ENCODE peak calls at places on chromosome 13, in seven cellular contexts. K, T, M, F, A, D and H are unnamed samples.
A peak's percentile ranks its signal among the peaks of the same experiment; 100 is the strongest.

GRCh38 chr13:91115776-91116175 is 231.7 kb upstream of the MIR17HG start:
- DNase-seq in K (no peak), M (no peak), D (no peak), F (no peak), A (no peak), T (no peak), H (no peak)

GRCh38 chr13:60162096-60162495 is 1.6 kb downstream of the DIAPH3 start:
- DNase-seq in M (no peak), D (no peak), T (no peak), A (no peak), K (no peak), F (no peak), H (no peak)

GRCh38 chr13:110336108-110336507 is 29.0 kb downstream of the COL4A2 start:
- DNase-seq in A (no peak), F (no peak), T (no peak), K (no peak), M (no peak), D (no peak), H (no peak)

GRCh38 chr13:50149932-50150331 is 134.7 kb downstream of the KCNRG start:
- DNase-seq in D (no peak), M (no peak), F (no peak), T (no peak), A (peak; percentile 82), K (no peak), H (no peak)

GRCh38 chr13:93552596-93552995 is 326.0 kb downstream of the GPC6 start:
- DNase-seq in D (no peak), A (no peak), F (no peak), T (no peak), K (no peak), M (no peak), H (no peak)

GRCh38 chr13:109790951-109791605 is 4.7 kb upstream of the IRS2 start:
- DNase-seq in K (no peak), T (no peak), F (no peak), A (peak; percentile 59), D (no peak), M (no peak), H (no peak)

GRCh38 chr13:80428344-80429096 is 87.6 kb upstream of the SPRY2 start:
- DNase-seq in F (no peak), M (no peak), D (no peak), A (no peak), K (no peak), T (no peak), H (no peak)

GRCh38 chr13:45280751-45281634 is 60.0 kb downstream of the TPT1 start:
- DNase-seq in M (peak; percentile 31), T (peak; percentile 69), F (no peak), A (peak; percentile 81), K (peak; percentile 81), D (no peak), H (peak; percentile 73)

GRCh38 chr13:45718063-45718462 is 15.9 kb downstream of the CBY2 start:
- DNase-seq in A (no peak), T (no peak), F (no peak), D (no peak), M (no peak), K (no peak), H (no peak)

GRCh38 chr13:83065136-83065535 is 817.1 kb downstream of the SLITRK1 start:
- DNase-seq in T (no peak), D (no peak), M (peak; percentile 87), A (peak; percentile 13), K (peak; percentile 75), F (peak; percentile 74), H (no peak)

GRCh38 chr13:30805603-30806011 is 70.3 kb downstream of the ALOX5AP start:
- DNase-seq in F (no peak), D (no peak), M (no peak), A (peak; percentile 69), K (no peak), T (no peak), H (no peak)

GRCh38 chr13:110448230-110448629 is 113.3 kb downstream of the RAB20 start:
- DNase-seq in F (no peak), D (no peak), A (no peak), T (no peak), M (no peak), K (no peak), H (no peak)

GRCh38 chr13:42656136-42656535 is 82.2 kb downstream of the TNFSF11 start:
- DNase-seq in D (no peak), M (no peak), A (no peak), F (no peak), T (no peak), K (no peak), H (no peak)

GRCh38 chr13:27919934-27920676 is at the start of gene PDX1:
- DNase-seq in K (no peak), A (peak; percentile 23), T (no peak), M (no peak), D (no peak), F (no peak), H (no peak)

GRCh38 chr13:62130016-62130970 is 714.6 kb upstream of the PCDH20 start:
- DNase-seq in M (no peak), D (no peak), K (no peak), F (no peak), A (no peak), T (no peak), H (no peak)

GRCh38 chr13:24348797-24349515 is 39.6 kb downstream of the C1QTNF9 start:
- DNase-seq in A (no peak), D (no peak), M (no peak), F (no peak), K (no peak), T (no peak), H (no peak)

GRCh38 chr13:69306766-69307165 is 800.9 kb upstream of the ATXN8OS start:
- DNase-seq in A (no peak), D (no peak), K (no peak), F (no peak), T (no peak), M (no peak), H (no peak)
- TF ChIP-seq CTCF in A (no peak), D (no peak), K (no peak), F (no peak), T (no peak), M (no peak), H (no peak)

GRCh38 chr13:39561971-39562370 is 41.0 kb downstream of the LHFPL6 start:
- DNase-seq in M (no peak), F (no peak), D (no peak), K (no peak), A (no peak), T (no peak), H (no peak)

GRCh38 chr13:39566216-39566869 is 36.6 kb downstream of the LHFPL6 start:
- DNase-seq in D (no peak), T (no peak), F (no peak), A (no peak), K (no peak), M (no peak), H (no peak)

GRCh38 chr13:39559838-39560237 is 43.2 kb downstream of the LHFPL6 start:
- DNase-seq in T (no peak), M (no peak), D (no peak), F (no peak), A (no peak), K (no peak), H (no peak)

GRCh38 chr13:39567569-39567968 is 35.4 kb downstream of the LHFPL6 start:
- DNase-seq in F (no peak), T (no peak), K (no peak), D (no peak), M (no peak), A (no peak), H (no peak)

DNA sequence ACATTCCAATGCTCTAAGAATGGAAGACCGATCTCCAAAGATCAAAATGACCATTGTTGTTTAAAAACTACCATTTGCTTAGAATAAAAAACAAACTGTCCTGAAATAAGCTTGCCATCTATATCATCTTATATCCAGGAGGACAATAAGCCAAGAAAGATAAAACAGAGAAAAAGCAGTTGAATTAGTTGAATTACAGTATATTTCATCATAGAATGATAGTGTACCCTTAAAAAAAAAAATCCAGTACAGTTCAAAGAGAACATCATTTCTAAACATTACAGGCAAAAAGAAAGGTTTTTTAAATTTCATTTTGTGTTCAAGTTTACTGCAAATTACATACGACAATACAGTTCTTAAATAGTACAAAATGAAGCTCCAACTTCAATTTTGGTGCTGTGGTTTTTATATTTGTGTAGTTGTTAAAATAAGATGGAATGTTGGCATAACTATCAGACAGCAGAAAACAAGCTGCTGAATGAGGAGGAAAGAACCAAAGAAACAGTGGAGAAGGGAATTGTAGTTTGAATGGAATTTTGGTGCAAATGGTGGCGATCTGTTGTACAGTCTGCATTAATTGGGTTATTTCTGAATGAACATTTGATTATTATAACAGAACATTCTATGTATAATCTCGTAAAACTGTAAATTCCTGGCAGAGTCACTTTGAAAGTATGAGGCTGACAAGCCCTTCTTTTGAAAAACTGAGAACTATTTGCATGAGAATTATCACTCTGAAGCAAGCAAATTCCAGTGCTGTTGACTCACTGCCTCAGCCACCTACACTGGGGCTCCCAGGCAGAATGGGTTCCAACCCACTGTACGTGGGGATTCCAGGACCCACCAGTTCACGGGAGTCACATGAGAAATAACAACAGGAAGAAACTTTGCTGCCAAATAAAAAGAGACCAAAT is 37.7 kb downstream of the LHFPL6 start:
- DNase-seq in A (peak; percentile 5), T (no peak), K (no peak), D (no peak), M (no peak), F (no peak), H (peak; percentile 84)
- H3K27ac ChIP-seq in A (no peak overlapping the region), T (peak overlapping the region; percentile 29), K (no peak overlapping the region), D (no peak overlapping the region), M (no peak overlapping the region), F (peak overlapping the region; percentile 18), H (peak overlapping the region; percentile 96)

DNA sequence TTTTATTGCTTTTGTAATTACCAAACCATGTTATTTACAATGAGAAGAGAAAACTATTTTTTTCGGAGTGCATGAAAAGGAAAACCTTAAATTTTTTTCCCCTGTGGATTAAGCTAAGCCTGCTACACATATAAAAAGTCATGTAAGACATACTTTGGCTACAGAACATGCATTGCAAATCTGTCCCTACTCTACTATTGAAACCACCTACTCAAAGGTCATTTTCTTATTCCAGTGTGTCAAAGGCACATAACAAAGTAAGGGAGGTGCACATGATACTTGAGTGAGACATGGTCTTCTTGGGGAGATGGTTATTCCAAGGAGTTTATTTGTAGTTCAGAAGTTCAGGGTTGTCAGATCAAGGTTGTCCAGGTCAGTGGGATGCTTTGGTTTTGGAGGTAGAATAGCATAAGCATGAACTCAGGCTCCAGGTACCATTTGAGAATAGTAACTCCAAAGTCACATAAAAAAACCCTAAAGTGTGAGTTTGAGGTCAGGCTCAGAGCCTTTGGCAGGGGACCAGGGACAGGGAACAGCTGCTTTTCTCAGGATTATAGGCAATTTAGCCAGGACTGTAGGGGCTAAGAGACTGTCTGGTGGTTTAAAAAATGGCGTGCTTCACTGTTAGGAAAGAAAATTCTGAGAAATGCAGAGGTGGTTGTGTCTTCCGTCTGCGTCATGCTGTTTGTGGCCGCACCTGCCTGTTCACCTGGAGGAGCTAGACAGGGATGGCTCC is 15.4 kb downstream of the FARP1 start:
- DNase-seq in F (no peak), T (no peak), M (no peak), K (no peak), A (no peak), D (no peak), H (no peak)
- H3K4me3 ChIP-seq in F (no peak overlapping the region), T (no peak overlapping the region), M (no peak overlapping the region), K (no peak overlapping the region), A (no peak overlapping the region), D (no peak overlapping the region), H (no peak overlapping the region)

GRCh38 chr13:43895940-43896339 is 16.2 kb downstream of the LACC1 start:
- DNase-seq in D (no peak), F (no peak), A (no peak), M (no peak), T (no peak), K (no peak), H (no peak)

DNA sequence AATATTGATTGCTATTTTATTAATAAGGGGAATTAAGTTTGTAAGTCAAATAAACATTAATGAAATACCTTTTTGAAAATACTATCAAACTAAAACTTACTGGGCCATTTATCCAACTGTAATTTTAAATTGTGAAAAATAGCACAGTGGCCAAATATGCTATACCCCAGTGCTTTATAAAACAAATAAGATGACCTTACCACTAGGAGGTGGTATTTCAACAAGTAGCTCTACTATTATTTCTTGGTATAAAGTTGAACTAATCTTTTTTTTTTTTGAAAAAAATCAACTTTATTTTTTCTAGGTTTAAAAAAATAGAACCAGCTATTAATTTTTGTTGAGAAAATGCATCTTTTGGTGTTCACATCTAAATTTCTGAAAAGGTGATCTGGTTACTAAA is 14.7 kb downstream of the LACC1 start:
- DNase-seq in D (no peak), A (no peak), F (no peak), M (no peak), T (no peak), K (no peak), H (no peak)
- TF ChIP-seq CTCF in D (no peak), A (no peak), F (no peak), M (no peak), T (no peak), K (no peak), H (peak; percentile 30)